ENCODE peak calls at places on chromosome 10, in four cellular contexts. T is brain microvascular endothelial cell; N is PC-3; I is CD8-positive, alpha-beta memory T cell. L is an unnamed sample.
A peak's percentile ranks its signal among the peaks of the same experiment; 100 is the strongest.

GRCh38 chr10:4503076-4503475 is 322.9 kb upstream of the AKR1E2 start:
- DNase-seq in N (no peak), T (no peak), I (no peak), L (no peak)

GRCh38 chr10:2938869-2939268 is 128.5 kb upstream of the PFKP start:
- DNase-seq in I (no peak), N (peak; percentile 25), T (no peak), L (no peak)

GRCh38 chr10:17951868-17952371 is at the start of gene SLC39A12:
- DNase-seq in I (no peak), N (peak; percentile 22), T (peak; percentile 69), L (no peak)

GRCh38 chr10:68560916-68561691 is 967 bp downstream of the TET1 start:
- DNase-seq in I (no peak), T (no peak), N (no peak), L (peak; percentile 1)

GRCh38 chr10:108721874-108722273 is 1201.4 kb downstream of the XPNPEP1 start:
- DNase-seq in T (no peak), N (peak; percentile 60), I (no peak), L (no peak)

GRCh38 chr10:53765311-53765710 is 992.7 kb upstream of the MBL2 start:
- DNase-seq in N (peak; percentile 71), T (no peak), I (no peak), L (no peak)

GRCh38 chr10:75924309-75924920 is 493.0 kb downstream of the LRMDA start:
- DNase-seq in N (no peak), I (no peak), T (no peak), L (no peak)

GRCh38 chr10:89431977-89432376 is 17.6 kb downstream of the IFIT5 start:
- DNase-seq in N (peak; percentile 89), I (no peak), T (peak; percentile 55), L (no peak)

GRCh38 chr10:87706731-87707130 is 47.1 kb downstream of the PAPSS2 start:
- DNase-seq in N (peak; percentile 44), I (no peak), T (no peak), L (no peak)

DNA sequence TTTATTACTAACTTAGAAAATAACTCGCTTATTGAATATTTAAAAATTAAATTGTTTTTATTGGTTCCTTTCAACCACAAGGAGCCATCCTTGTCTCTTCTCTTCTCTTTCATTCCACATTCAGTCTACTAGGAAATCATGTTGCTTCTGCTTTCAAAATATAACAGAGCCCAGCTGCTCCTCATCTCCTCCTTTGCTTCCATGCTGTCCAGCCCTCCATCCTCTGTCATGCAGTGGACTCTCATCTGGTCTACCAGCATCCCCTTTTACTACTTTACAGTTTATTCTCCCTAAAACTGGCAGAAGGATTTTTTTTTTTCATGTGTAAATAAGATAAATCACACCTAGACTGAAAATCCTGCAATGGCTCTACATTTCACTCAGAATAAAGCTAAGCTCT is 198.2 kb upstream of the CSTF2T start:
- DNase-seq in I (no peak), T (no peak), N (no peak), L (no peak)
- H3K27ac ChIP-seq in I (no peak overlapping the region), T (no peak overlapping the region), N (no peak overlapping the region), L (no peak overlapping the region)

DNA sequence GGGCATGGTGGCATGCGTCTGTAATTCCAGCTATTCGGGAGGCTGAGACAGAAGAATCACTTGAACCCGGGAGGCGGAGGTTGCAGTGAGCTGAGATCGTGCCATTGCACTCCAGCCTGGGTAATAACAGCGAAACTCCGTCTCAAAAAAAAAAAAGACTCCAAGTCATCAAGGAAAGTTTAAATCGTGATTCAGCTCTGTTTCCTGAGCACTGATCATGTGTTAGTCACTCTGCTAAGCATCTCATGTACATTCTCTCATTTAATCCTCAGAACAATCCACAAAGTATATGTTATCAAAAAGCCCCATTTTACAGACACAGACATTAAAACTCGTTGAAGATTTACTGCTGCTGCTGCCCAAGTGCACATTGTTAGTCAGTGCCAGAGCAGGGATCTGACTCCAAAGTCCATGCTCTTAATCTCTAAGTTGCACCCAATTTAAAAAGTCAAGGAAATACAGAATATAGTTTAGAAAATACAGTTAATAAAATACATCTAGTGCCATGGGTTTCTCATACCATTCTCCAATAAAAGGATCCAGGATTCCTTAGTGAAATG is 6.2 kb downstream of the PIK3AP1 start:
- DNase-seq in I (no peak), T (no peak), N (peak; percentile 37), L (no peak)
- H3K4me3 ChIP-seq in I (no peak overlapping the region), T (no peak overlapping the region), N (no peak overlapping the region), L (no peak overlapping the region)

DNA sequence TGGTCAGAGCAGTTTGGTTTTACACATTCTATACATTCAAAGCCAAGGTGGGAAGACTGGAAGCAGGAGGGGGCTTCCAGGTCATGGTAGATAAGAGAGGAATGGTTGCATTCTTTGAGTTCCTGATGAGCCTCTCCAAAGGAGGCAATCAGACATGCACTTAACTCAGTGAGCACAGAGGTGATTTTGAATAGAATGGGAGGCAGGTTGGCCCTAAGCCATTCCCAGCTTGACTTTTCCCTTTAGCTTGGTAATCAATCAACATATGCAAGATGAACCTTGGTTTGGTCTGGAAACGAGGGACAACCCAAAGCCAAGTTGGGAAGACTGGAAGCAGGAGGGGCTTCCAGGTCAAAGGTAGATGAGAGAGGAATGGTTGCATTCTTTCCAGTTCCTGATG is 31.4 kb downstream of the TCERG1L start:
- DNase-seq in I (no peak), T (no peak), N (no peak), L (no peak)
- H3K27ac ChIP-seq in I (no peak overlapping the region), T (no peak overlapping the region), N (no peak overlapping the region), L (no peak overlapping the region)

GRCh38 chr10:100347568-100348195 is 649 bp downstream of the SCD start:
- DNase-seq in T (no peak), N (no peak), I (no peak), L (no peak)

GRCh38 chr10:100349672-100350071 is 2.6 kb downstream of the SCD start:
- DNase-seq in N (no peak), I (no peak), T (no peak), L (no peak)

GRCh38 chr10:100350914-100351485 is 4.0 kb downstream of the SCD start:
- DNase-seq in T (no peak), N (no peak), I (no peak), L (no peak)

GRCh38 chr10:100348389-100348927 is 1.4 kb downstream of the SCD start:
- DNase-seq in N (no peak), T (no peak), I (no peak), L (no peak)

DNA sequence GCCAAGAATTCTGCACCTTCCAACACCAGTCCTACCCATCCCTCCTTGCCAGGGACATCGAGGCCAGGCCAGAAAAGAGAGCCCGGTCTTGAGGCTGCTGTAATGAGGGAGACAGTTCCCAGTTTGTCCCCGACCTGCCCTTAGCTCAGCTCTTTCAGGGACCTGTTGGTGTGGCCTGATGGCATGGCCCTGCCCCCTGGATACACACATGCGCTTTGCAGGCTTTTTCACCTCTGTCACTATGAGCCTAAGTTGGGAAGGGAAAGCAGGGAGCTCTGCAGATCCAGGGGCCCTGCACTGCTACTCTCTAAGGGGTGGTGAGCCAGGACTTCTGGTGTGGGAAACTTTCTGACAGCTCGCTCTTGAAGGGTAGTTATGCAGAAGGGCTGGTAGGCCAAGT is 2.1 kb downstream of the SCD start:
- DNase-seq in N (no peak), T (no peak), I (no peak), L (no peak)
- H3K4me3 ChIP-seq in N (peak overlapping the region; percentile 96), T (peak overlapping the region; percentile 95), I (no peak overlapping the region), L (no peak overlapping the region)

GRCh38 chr10:60962946-60963345 is 19.0 kb upstream of the RHOBTB1 start:
- DNase-seq in N (no peak), T (peak; percentile 46), I (no peak), L (no peak)
- H3K27ac ChIP-seq in N (peak overlapping the region; percentile 44), T (peak overlapping the region; percentile 78), I (no peak overlapping the region), L (no peak overlapping the region)

DNA sequence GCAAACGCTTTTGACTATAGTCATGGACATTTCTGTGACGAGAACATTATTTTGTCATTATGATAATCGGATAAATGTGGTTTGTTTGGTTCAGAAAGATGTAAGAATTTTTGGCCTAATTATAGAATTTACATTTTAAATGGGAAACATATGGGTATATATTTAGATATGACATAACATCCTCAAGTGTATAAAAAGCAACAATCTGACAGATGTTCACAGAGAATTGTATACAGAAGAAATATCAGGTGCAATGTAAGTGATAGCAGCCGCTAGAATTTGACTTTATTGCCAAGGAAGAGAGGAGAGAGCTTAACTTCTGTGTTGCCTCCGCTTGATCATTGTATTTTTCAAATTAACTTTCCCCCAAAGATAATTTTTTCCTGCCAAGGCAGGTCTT is 186.4 kb upstream of the PRKCQ start:
- DNase-seq in I (no peak), T (no peak), N (no peak), L (no peak)
- H3K4me3 ChIP-seq in I (no peak overlapping the region), T (no peak overlapping the region), N (no peak overlapping the region), L (no peak overlapping the region)

DNA sequence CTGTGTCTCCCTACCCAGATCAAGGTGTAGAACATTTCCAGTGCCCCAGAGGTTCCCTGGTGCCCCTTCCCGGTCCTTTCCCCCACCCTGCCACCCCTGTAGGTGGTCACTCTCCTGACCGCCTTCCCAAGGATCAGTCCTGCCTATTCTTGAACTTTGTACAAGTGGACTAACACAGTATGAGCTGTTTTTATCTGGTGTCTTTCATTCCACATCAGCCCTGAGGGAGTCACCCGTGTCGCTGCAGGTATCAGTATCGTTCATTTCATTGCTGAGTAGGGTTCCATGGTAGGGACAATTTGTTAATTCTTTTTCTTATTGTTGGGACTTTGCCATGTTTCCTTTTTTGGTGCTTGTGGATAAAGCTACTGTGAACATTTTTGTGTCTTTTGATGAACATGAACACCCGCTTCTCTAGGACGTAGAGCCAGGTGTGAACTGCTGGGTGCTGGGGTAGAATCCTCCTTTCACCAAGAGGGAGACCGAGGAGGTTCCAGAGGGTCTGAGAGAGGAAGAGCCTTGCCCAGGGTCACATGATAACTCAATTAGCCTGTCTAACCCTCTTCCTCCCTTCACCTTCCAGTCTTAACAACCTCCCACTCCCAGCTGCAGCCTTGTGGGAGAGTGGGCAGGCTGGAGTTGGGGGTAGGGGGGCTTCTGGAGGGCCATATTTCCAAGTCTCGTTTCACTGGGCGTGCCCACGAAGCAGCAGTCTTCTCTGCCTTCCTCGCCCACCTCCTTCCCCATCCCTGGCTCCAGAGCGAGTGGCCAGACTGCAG is 18.0 kb downstream of the PALD1 start:
- DNase-seq in T (no peak), I (no peak), N (no peak), L (no peak)
- H3K27ac ChIP-seq in T (no peak overlapping the region), I (no peak overlapping the region), N (no peak overlapping the region), L (no peak overlapping the region)

GRCh38 chr10:80463868-80464267 is 9.8 kb downstream of the TSPAN14 start:
- DNase-seq in N (no peak), T (no peak), I (no peak), L (no peak)
- H3K4me3 ChIP-seq in N (no peak overlapping the region), T (no peak overlapping the region), I (peak overlapping the region; percentile 53), L (peak overlapping the region; percentile 57)

GRCh38 chr10:60981012-60981411 is 37.0 kb upstream of the RHOBTB1 start:
- DNase-seq in I (no peak), T (no peak), N (no peak), L (no peak)

GRCh38 chr10:60977161-60978128 is 33.5 kb upstream of the RHOBTB1 start:
- DNase-seq in T (no peak), I (no peak), N (peak; percentile 46), L (no peak)

GRCh38 chr10:60976687-60977086 is 32.7 kb upstream of the RHOBTB1 start:
- DNase-seq in I (no peak), T (no peak), N (no peak), L (no peak)

GRCh38 chr10:60978287-60979115 is 34.5 kb upstream of the RHOBTB1 start:
- DNase-seq in I (no peak), T (peak; percentile 53), N (peak; percentile 99), L (no peak)

DNA sequence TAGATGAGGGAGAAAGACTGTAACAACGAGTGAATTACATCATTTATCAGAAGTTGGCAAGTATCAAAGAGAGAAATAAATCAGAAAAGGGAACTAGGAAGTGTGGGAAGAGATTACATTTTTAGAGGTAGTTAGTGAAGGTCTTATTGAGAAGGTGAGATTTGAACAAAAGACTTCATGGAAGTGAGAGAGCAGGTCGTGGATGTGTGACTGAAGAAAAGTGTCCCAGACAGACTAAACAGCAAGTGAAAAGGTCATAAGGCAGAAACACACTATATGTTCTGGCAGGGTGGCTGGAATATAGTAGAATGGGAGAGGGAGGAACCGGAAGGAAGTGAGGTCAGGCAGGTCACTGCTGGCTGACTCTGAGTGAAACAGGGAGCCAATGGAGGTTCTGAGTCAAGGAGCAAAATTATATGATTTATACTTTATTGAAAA is 35.7 kb upstream of the RHOBTB1 start:
- DNase-seq in I (no peak), N (no peak), T (no peak), L (no peak)
- H3K27ac ChIP-seq in I (peak overlapping the region; percentile 45), N (no peak overlapping the region), T (no peak overlapping the region), L (no peak overlapping the region)